ENCODE peak calls at places on chromosomes 2 and 18, in eight cellular contexts. P, M, Z, C, N, E, O and G are unnamed samples.

GRCh38 chr2:133498615-133499585 is 69.4 kb downstream of the NCKAP5 start:
- DNase-seq in O (peak; percentile 71), P (no peak), M (no peak), Z (peak; percentile 21), C (no peak), N (no peak), E (no peak), G (no peak)

GRCh38 chr2:215920244-215921100 is 92.9 kb downstream of the MREG start:
- DNase-seq in O (peak; percentile 84), E (no peak), N (peak; percentile 34), C (peak; percentile 61), Z (peak; percentile 72), M (peak; percentile 93), P (peak; percentile 63), G (peak; percentile 88)

GRCh38 chr2:2664989-2665833 is 334.1 kb upstream of the MYT1L start:
- DNase-seq in E (no peak), P (no peak), M (peak; percentile 22), Z (no peak), O (no peak), N (no peak), C (no peak), G (peak; percentile 54)

GRCh38 chr18:2963048-2963447 is 49.9 kb downstream of the LPIN2 start:
- DNase-seq in M (no peak), E (no peak), Z (no peak), O (peak; percentile 47), P (no peak), C (no peak), N (no peak), G (no peak)

GRCh38 chr2:28408764-28409599 is 16.3 kb downstream of the FOSL2 start:
- DNase-seq in N (peak; percentile 66), Z (peak; percentile 61), M (peak; percentile 74), P (no peak), E (no peak), C (peak; percentile 66), O (no peak), G (peak; percentile 92)

GRCh38 chr2:28729698-28730097 is 21.9 kb upstream of the PPP1CB start:
- DNase-seq in N (no peak), E (no peak), C (no peak), M (no peak), P (no peak), O (no peak), Z (no peak), G (no peak)

GRCh38 chr2:236523249-236523648 is 46.4 kb upstream of the ACKR3 start:
- DNase-seq in N (no peak), Z (no peak), M (no peak), P (no peak), C (no peak), E (no peak), O (no peak), G (no peak)

GRCh38 chr2:18900691-18901113 is 311.3 kb upstream of the NT5C1B start:
- DNase-seq in Z (no peak), P (no peak), O (no peak), C (no peak), M (no peak), N (no peak), E (no peak), G (no peak)

GRCh38 chr2:88254437-88255081 is 84.4 kb downstream of the THNSL2 start:
- DNase-seq in E (no peak), Z (no peak), M (no peak), O (no peak), C (no peak), N (no peak), P (no peak), G (no peak)

GRCh38 chr2:181948227-181948626 is 37.4 kb upstream of the PPP1R1C start:
- DNase-seq in O (no peak), Z (no peak), N (no peak), P (no peak), E (no peak), C (no peak), M (no peak), G (no peak)

GRCh38 chr2:108616731-108617161 is 82.5 kb downstream of the LIMS1 start:
- DNase-seq in M (no peak), E (no peak), P (no peak), O (no peak), N (no peak), C (no peak), Z (no peak), G (no peak)

GRCh38 chr18:49668583-49669290 is 106.9 kb downstream of the LIPG start:
- DNase-seq in P (peak; percentile 55), E (no peak), M (peak; percentile 90), O (no peak), N (no peak), C (no peak), Z (peak; percentile 20), G (no peak)

GRCh38 chr2:112254466-112255240 is at the start of gene ZC3H8:
- DNase-seq in P (peak; percentile 93), M (peak; percentile 88), Z (peak; percentile 97), E (peak; percentile 94), C (peak; percentile 96), N (peak; percentile 96), O (peak; percentile 96), G (peak; percentile 82)

GRCh38 chr2:179036353-179036905 is 13.5 kb downstream of the CCDC141 start:
- DNase-seq in P (peak; percentile 22), Z (no peak), C (no peak), M (peak; percentile 10), E (no peak), N (no peak), O (no peak), G (no peak)

GRCh38 chr2:192190474-192190873 is 4.3 kb downstream of the TMEFF2 start:
- DNase-seq in N (no peak), E (no peak), M (peak; percentile 71), O (no peak), Z (no peak), C (no peak), P (no peak), G (peak; percentile 20)

GRCh38 chr2:10170256-10170655 is 47.7 kb downstream of the RRM2 start:
- DNase-seq in M (peak; percentile 43), P (no peak), Z (no peak), C (no peak), N (no peak), O (no peak), E (no peak), G (no peak)

GRCh38 chr2:160515120-160515519 is 21.5 kb upstream of the RBMS1 start:
- DNase-seq in Z (no peak), P (no peak), M (no peak), N (no peak), O (no peak), E (no peak), C (no peak), G (no peak)

GRCh38 chr2:193793914-193794313 is 1599.2 kb upstream of the TMEFF2 start:
- DNase-seq in C (no peak), M (peak; percentile 31), O (no peak), P (no peak), E (no peak), N (no peak), Z (no peak), G (no peak)

GRCh38 chr2:199850718-199851498 is at the start of gene FTCDNL1:
- DNase-seq in M (peak; percentile 31), Z (peak; percentile 81), E (no peak), N (peak; percentile 42), P (peak; percentile 56), O (peak; percentile 82), C (peak; percentile 87), G (peak; percentile 25)

GRCh38 chr2:171522804-171523338 is 597 bp downstream of the CYBRD1 start:
- DNase-seq in E (no peak), C (peak; percentile 56), Z (peak; percentile 32), P (peak; percentile 41), M (peak; percentile 32), O (peak; percentile 63), N (no peak), G (no peak)
- H3K4me3 ChIP-seq in E (peak overlapping the region; percentile 91), C (peak overlapping the region; percentile 89), Z (peak overlapping the region; percentile 82), P (peak overlapping the region; percentile 87), M (peak overlapping the region; percentile 93), O (peak overlapping the region; percentile 99), N (peak overlapping the region; percentile 33), G (peak overlapping the region; percentile 86)

GRCh38 chr2:1553671-1554295 is 140.5 kb downstream of the TPO start:
- DNase-seq in E (no peak), M (peak; percentile 56), O (no peak), N (no peak), P (no peak), Z (no peak), C (no peak), G (peak; percentile 69)
- TF ChIP-seq CTCF in E (no peak), M (peak; percentile 29), O (no peak), N (no peak), P (no peak), Z (no peak), C (no peak), G (peak; percentile 61)

DNA sequence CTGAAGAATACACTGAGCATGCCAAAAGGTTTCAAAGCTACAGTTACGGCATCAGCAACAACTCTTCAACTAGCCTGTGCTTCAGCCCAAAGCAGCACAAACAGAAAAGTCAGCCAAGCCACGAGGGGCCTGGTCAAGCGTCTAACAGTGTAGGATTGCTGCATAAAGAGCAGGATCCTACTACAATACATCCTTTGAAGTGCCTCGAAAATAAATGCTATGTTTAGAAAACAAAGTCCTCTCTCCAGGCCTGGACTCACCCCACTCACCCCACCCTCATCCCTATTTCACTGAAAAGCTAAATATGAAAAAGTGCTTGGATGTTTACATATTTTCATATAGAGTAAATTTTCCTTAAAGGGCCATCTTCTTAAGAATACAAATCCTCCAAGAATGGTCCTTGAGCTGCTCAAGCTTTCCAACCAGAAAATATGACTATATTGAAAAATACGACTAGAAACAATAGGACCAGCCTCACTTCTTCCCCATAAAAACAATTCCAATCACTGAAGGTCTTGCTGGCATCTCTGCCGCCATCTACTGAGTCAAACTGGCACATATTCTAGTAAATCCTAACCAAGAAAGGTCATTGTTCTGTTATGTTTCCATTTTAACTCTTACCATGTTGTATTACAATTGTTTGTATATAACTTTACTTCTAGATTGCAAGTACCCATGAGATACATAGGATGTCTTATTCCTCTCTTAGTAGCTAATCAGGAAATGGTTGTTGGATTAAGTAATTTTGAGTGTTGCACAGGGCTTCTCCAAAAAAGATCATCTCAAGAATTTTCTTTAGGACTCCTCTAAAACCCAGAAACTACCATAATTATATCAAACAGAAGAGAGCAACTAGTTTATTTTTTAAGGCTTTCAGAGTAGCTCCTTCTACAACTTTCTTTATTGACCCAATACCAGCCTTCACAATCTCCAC is 63.6 kb downstream of the CLHC1 start:
- DNase-seq in N (peak; percentile 14), C (no peak), O (peak; percentile 66), P (peak; percentile 42), M (peak; percentile 76), Z (peak; percentile 54), E (no peak), G (peak; percentile 70)
- H3K4me3 ChIP-seq in N (no peak overlapping the region), C (no peak overlapping the region), O (no peak overlapping the region), P (no peak overlapping the region), M (no peak overlapping the region), Z (no peak overlapping the region), E (peak overlapping the region; percentile 20), G (no peak overlapping the region)

GRCh38 chr2:31674446-31674845 is 93.7 kb upstream of the SRD5A2 start:
- DNase-seq in P (no peak), M (no peak), E (no peak), Z (no peak), C (no peak), N (no peak), O (no peak), G (no peak)

DNA sequence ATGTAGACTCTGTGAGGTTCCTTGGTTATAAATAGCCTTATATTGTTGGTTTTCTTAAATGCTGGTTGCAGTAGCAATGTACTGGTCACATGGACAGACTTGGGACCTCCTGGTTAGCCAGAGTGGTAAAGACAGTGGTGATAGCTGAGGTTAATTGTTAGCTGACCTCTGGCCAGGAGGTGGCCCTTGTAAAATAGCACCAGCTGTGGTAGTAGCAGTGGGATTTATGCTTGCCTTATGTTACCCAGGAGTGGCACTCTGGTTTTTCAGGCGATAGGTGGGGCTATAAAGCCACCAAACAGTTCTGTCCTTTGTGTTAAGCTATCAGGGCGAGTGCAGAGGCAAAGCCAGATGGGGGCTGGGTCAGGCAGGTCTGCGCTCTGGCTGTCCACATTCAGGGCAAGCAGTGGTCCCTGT is 94.8 kb upstream of the SRD5A2 start:
- DNase-seq in C (no peak), M (no peak), O (peak; percentile 22), E (no peak), P (no peak), Z (no peak), N (no peak), G (no peak)
- TF ChIP-seq CTCF in C (no peak), M (no peak), O (peak; percentile 11), E (no peak), P (no peak), Z (no peak), N (no peak), G (no peak)